ENCODE peak calls at places on chromosomes 4 and X, in nine cellular contexts. I is NCI-H2081; J is H9; A is M059J; M is CD8-positive, alpha-beta memory T cell; T is activated naive CD8-positive, alpha-beta T cell treated with anti-CD3 and anti-CD28 coated beads, Interleukin-2, amount 50 U/mL, for 24 hours; H is stimulated activated naive B cell treated with anti-CD40 and anti-IgM and Interleukin-4, amounts not matched to agents 10 μg/mL and 1 μg/mL and 100 μg/mL, for 72 hours; L is stimulated activated CD4-positive, alpha-beta T cell treated with anti-CD3 and anti-CD28 coated beads, Interleukin-4, amount 100 ng/mL, for 48 hours; G is pancreas. F is an unnamed sample.

GRCh38 chr4:186167605-186168004 is 23.8 kb upstream of the CYP4V2 start:
- DNase-seq in H (no peak), J (no peak), T (no peak), M (no peak), L (no peak), G (no peak), A (no peak), I (no peak), F (no peak)

GRCh38 chrX:82648062-82648461 is 860.0 kb upstream of the POU3F4 start:
- DNase-seq in A (peak), M (no peak), J (no peak), I (no peak), G (no peak), H (no peak), L (no peak), T (no peak), F (no peak)

GRCh38 chrX:116499780-116500179 is 37.0 kb upstream of the CT83 start:
- DNase-seq in M (no peak), I (no peak), G (no peak), J (no peak), H (no peak), A (peak), L (no peak), T (no peak), F (no peak)

GRCh38 chr4:108143515-108143914 is 25.2 kb downstream of the LEF1 start:
- DNase-seq in G (no peak), J (no peak), M (no peak), I (no peak), A (no peak), H (no peak), T (no peak), L (no peak), F (no peak)

GRCh38 chr4:184503869-184504300 is 29.5 kb upstream of the IRF2 start:
- DNase-seq in H (peak), M (no peak), G (no peak), A (peak), J (no peak), I (no peak), T (peak), L (no peak), F (no peak)

GRCh38 chr4:23706972-23707676 is 182.7 kb downstream of the PPARGC1A start:
- DNase-seq in A (no peak), M (no peak), G (no peak), T (no peak), H (no peak), J (no peak), I (no peak), L (no peak), F (no peak)

GRCh38 chrX:129622757-129623301 is 31.9 kb downstream of the APLN start:
- DNase-seq in A (peak), H (no peak), G (no peak), M (no peak), J (peak), T (no peak), L (no peak), I (no peak), F (no peak)

GRCh38 chr4:114226968-114227760 is 247.7 kb upstream of the ARSJ start:
- DNase-seq in A (peak), L (no peak), H (no peak), G (no peak), J (no peak), T (no peak), M (no peak), I (no peak), F (no peak)

GRCh38 chr4:159363376-159363775 is 260.5 kb downstream of the RAPGEF2 start:
- DNase-seq in M (no peak), G (no peak), I (no peak), J (no peak), A (peak), T (no peak), L (no peak), H (no peak), F (no peak)

GRCh38 chrX:1751781-1752180 is 136.9 kb downstream of the ASMT start:
- DNase-seq in J (no peak), M (no peak), I (no peak), T (no peak), L (no peak), G (no peak), A (peak), H (no peak), F (no peak)

GRCh38 chrX:82163701-82164100 is 961.8 kb downstream of the SH3BGRL start:
- DNase-seq in M (no peak), G (no peak), A (peak), J (no peak), H (no peak), L (no peak), T (no peak), I (no peak), F (no peak)

GRCh38 chrX:50448565-50448964 is 22.1 kb downstream of the DGKK start:
- DNase-seq in M (no peak), G (no peak), L (no peak), H (no peak), T (no peak), J (no peak), A (peak), I (no peak), F (peak)

GRCh38 chr4:84324850-84325249 is 174.2 kb downstream of the NKX6-1 start:
- DNase-seq in H (no peak), L (no peak), I (no peak), T (no peak), G (no peak), A (peak), M (no peak), J (no peak), F (no peak)

GRCh38 chr4:78691971-78692814 is 84.0 kb upstream of the BMP2K start:
- DNase-seq in I (no peak), T (no peak), L (no peak), A (no peak), H (peak), J (no peak), M (no peak), G (no peak), F (no peak)

GRCh38 chr4:7104366-7105031 is 36.6 kb upstream of the GRPEL1 start:
- DNase-seq in I (no peak), T (no peak), J (no peak), M (no peak), L (no peak), H (no peak), G (no peak), A (no peak), F (peak)

GRCh38 chrX:51614353-51614752 is 4.4 kb downstream of the CENPVL3 start:
- DNase-seq in H (no peak), I (peak), G (no peak), J (peak), L (no peak), A (peak), T (no peak), M (no peak), F (peak)

GRCh38 chr4:24730256-24731001 is 64.9 kb upstream of the SOD3 start:
- DNase-seq in I (no peak), H (no peak), A (peak), M (no peak), L (no peak), J (no peak), G (no peak), T (no peak), F (peak)

GRCh38 chr4:80840396-80840795 is 190.1 kb upstream of the BMP3 start:
- DNase-seq in H (no peak), I (no peak), J (no peak), M (no peak), G (no peak), A (no peak), T (no peak), L (no peak), F (no peak)

GRCh38 chr4:5003372-5003857 is 15.8 kb downstream of the CYTL1 start:
- DNase-seq in I (no peak), G (no peak), H (no peak), T (no peak), A (no peak), M (no peak), L (no peak), J (no peak), F (no peak)

GRCh38 chr4:7956306-7957112 is 16.8 kb upstream of the AFAP1 start:
- DNase-seq in T (no peak), H (no peak), I (no peak), M (no peak), J (no peak), A (peak), G (no peak), L (no peak), F (no peak)

GRCh38 chr4:123547167-123547817 is 150.7 kb downstream of the SPRY1 start:
- DNase-seq in L (no peak), M (no peak), J (peak), T (no peak), I (no peak), G (peak), A (no peak), H (no peak), F (peak)

GRCh38 chr4:151679247-151679646 is 81.6 kb downstream of the GATB start:
- DNase-seq in A (no peak), G (no peak), H (no peak), M (no peak), J (peak), L (no peak), I (no peak), T (no peak), F (no peak)

GRCh38 chr4:2246384-2247127 is 4.6 kb upstream of the HAUS3 start:
- DNase-seq in I (no peak), T (no peak), J (no peak), G (no peak), M (no peak), H (no peak), A (no peak), L (no peak), F (peak)

GRCh38 chr4:89660444-89660843 is 176.5 kb downstream of the SNCA start:
- DNase-seq in A (no peak), I (no peak), M (no peak), L (no peak), J (no peak), G (no peak), H (no peak), T (no peak), F (no peak)

GRCh38 chrX:45747905-45748304 is 547.2 kb upstream of the DIPK2B start:
- DNase-seq in L (no peak), M (no peak), I (no peak), J (no peak), H (no peak), G (no peak), A (peak), T (no peak), F (no peak)

GRCh38 chr4:147103403-147103946 is 157.8 kb upstream of the TTC29 start:
- DNase-seq in T (no peak), L (no peak), I (no peak), H (no peak), J (no peak), A (peak), M (no peak), G (no peak), F (no peak)

GRCh38 chr4:138903185-138903584 is 112.4 kb upstream of the NOCT start:
- DNase-seq in I (no peak), M (no peak), A (no peak), T (no peak), H (no peak), J (no peak), L (no peak), G (no peak), F (no peak)

GRCh38 chrX:65879977-65880799 is 159.7 kb downstream of the VSIG4 start:
- DNase-seq in I (no peak), M (no peak), J (no peak), T (no peak), L (no peak), A (no peak), H (no peak), G (no peak), F (no peak)

GRCh38 chr4:153809307-153809706 is 20.4 kb upstream of the SFRP2 start:
- DNase-seq in G (no peak), H (no peak), L (no peak), I (no peak), T (no peak), M (no peak), A (no peak), J (no peak), F (no peak)

GRCh38 chr4:103292373-103292772 is 94.2 kb upstream of the CENPE start:
- DNase-seq in J (no peak), T (no peak), G (no peak), H (no peak), A (no peak), M (no peak), L (no peak), I (no peak), F (no peak)

GRCh38 chr4:108270466-108271450 is 102.0 kb upstream of the LEF1 start:
- DNase-seq in I (no peak), G (no peak), M (no peak), L (no peak), T (no peak), A (peak), J (no peak), H (no peak), F (no peak)

GRCh38 chr4:186724048-186724860 is 598 bp upstream of the FAT1 start:
- DNase-seq in T (no peak), J (peak), H (no peak), L (no peak), I (no peak), M (no peak), A (peak), G (peak), F (peak)

GRCh38 chr4:54879576-54879975 is 221.8 kb downstream of the KIT start:
- DNase-seq in T (no peak), L (no peak), A (peak), J (no peak), G (no peak), M (no peak), I (no peak), H (no peak), F (no peak)

GRCh38 chr4:173807347-173807746 is 277.3 kb upstream of the HAND2 start:
- DNase-seq in J (no peak), M (no peak), A (peak), G (no peak), T (no peak), H (no peak), I (no peak), L (no peak), F (no peak)

GRCh38 chr4:131258361-131258760 is 1890.7 kb upstream of the PCDH10 start:
- DNase-seq in L (no peak), I (no peak), G (no peak), T (no peak), H (no peak), A (no peak), J (no peak), M (no peak), F (no peak)

GRCh38 chrX:29376584-29376983 is 789.3 kb downstream of the IL1RAPL1 start:
- DNase-seq in G (no peak), I (no peak), J (no peak), H (no peak), T (no peak), L (no peak), M (no peak), A (no peak), F (no peak)

GRCh38 chr4:999863-1000425 is 6.7 kb upstream of the SLC26A1 start:
- DNase-seq in L (no peak), G (no peak), M (no peak), T (no peak), A (no peak), I (no peak), H (no peak), J (no peak), F (no peak)

GRCh38 chrX:129600981-129601424 is 53.8 kb downstream of the APLN start:
- DNase-seq in H (no peak), T (no peak), A (peak), I (peak), L (no peak), M (no peak), J (no peak), G (no peak), F (peak)